ENCODE peak calls at places on chromosomes 5 and 9, in six cellular contexts. R, U, Z, S, Q and F are unnamed samples.

GRCh38 chr9:93205045-93205768 is 21.3 kb downstream of the WNK2 start:
- DNase-seq in R (peak; percentile 91), U (no peak), Z (peak; percentile 13), S (no peak), Q (no peak), F (no peak)

GRCh38 chr5:65708140-65708539 is 13.8 kb downstream of the SGTB start:
- DNase-seq in R (no peak), U (no peak), Z (no peak), S (no peak), Q (no peak), F (no peak)

GRCh38 chr9:129601082-129601674 is 19.7 kb downstream of the C9orf50 start:
- DNase-seq in R (no peak), U (no peak), Z (no peak), S (no peak), Q (no peak), F (no peak)

GRCh38 chr5:174180639-174181038 is 135.1 kb downstream of the NSG2 start:
- DNase-seq in R (no peak), U (no peak), Z (no peak), S (no peak), Q (no peak), F (no peak)

GRCh38 chr9:5499889-5500398 is 10.4 kb upstream of the PDCD1LG2 start:
- DNase-seq in R (no peak), U (no peak), Z (peak; percentile 48), S (no peak), Q (no peak), F (peak; percentile 86)

GRCh38 chr9:89533396-89534187 is 35.7 kb upstream of the SEMA4D start:
- DNase-seq in R (no peak), U (no peak), Z (no peak), S (no peak), Q (no peak), F (no peak)

GRCh38 chr5:124997186-124997893 is 250.9 kb upstream of the ZNF608 start:
- DNase-seq in R (no peak), U (no peak), Z (peak; percentile 13), S (no peak), Q (no peak), F (no peak)

GRCh38 chr9:83563360-83563759 is 25.2 kb upstream of the FRMD3 start:
- DNase-seq in R (no peak), U (no peak), Z (no peak), S (no peak), Q (no peak), F (no peak)

GRCh38 chr5:67858470-67859096 is 357.0 kb upstream of the PIK3R1 start:
- DNase-seq in R (no peak), U (no peak), Z (no peak), S (no peak), Q (no peak), F (no peak)

GRCh38 chr9:107770716-107771115 is 281.1 kb upstream of the KLF4 start:
- DNase-seq in R (no peak), U (no peak), Z (no peak), S (no peak), Q (no peak), F (no peak)

GRCh38 chr5:157177935-157178334 is 2.7 kb upstream of the ITK start:
- DNase-seq in R (no peak), U (no peak), Z (no peak), S (no peak), Q (no peak), F (no peak)

GRCh38 chr5:160466889-160467554 is 45.4 kb downstream of the PTTG1 start:
- DNase-seq in R (no peak), U (no peak), Z (no peak), S (no peak), Q (no peak), F (peak; percentile 71)

GRCh38 chr9:90770339-90770738 is 31.3 kb upstream of the SYK start:
- DNase-seq in R (no peak), U (no peak), Z (no peak), S (no peak), Q (no peak), F (no peak)

GRCh38 chr5:102099766-102100331 is 196.2 kb downstream of the SLCO4C1 start:
- DNase-seq in R (no peak), U (no peak), Z (no peak), S (no peak), Q (no peak), F (no peak)

GRCh38 chr5:543755-544674 is 19.8 kb upstream of the SLC9A3 start:
- DNase-seq in R (no peak), U (no peak), Z (no peak), S (no peak), Q (no peak), F (peak; percentile 51)

GRCh38 chr5:55853818-55854217 is 2.7 kb downstream of the IL31RA start:
- DNase-seq in R (no peak), U (no peak), Z (peak; percentile 30), S (no peak), Q (no peak), F (peak; percentile 46)